ENCODE peak calls at places on chromosomes 3 and 15, in nine cellular contexts. J is heart left ventricle, W is astrocyte, H is tibial nerve, E is aorta, B is HFF-Myc, Z is fibroblast of lung, F is neuronal stem cell, X is cardiac muscle cell. Y is an unnamed sample.
A peak's percentile ranks its signal among the peaks of the same experiment; 100 is the strongest.

GRCh38 chr3:29757054-29757777 is 476.3 kb downstream of the RBMS3 start:
- DNase-seq in X (peak; percentile 54), J (no peak), H (no peak), F (no peak), B (no peak), Z (no peak), W (peak; percentile 74), E (no peak), Y (peak; percentile 11)

GRCh38 chr15:25863067-25863967 is at the start of gene ATP10A:
- DNase-seq in E (peak; percentile 88), H (no peak), Z (peak; percentile 73), J (peak; percentile 40), X (peak; percentile 57), B (no peak), W (peak; percentile 61), F (peak; percentile 24), Y (no peak)

GRCh38 chr3:141816958-141817357 is 53.8 kb downstream of the GRK7 start:
- DNase-seq in Z (peak; percentile 40), E (no peak), X (no peak), W (no peak), J (no peak), B (no peak), F (no peak), H (no peak), Y (no peak)

GRCh38 chr3:171264758-171265157 is 195.4 kb downstream of the TNIK start:
- DNase-seq in X (no peak), F (no peak), H (no peak), Z (no peak), J (no peak), E (no peak), W (no peak), B (no peak), Y (no peak)

GRCh38 chr3:16474920-16475319 is 38.6 kb downstream of the RFTN1 start:
- DNase-seq in H (no peak), E (no peak), J (no peak), B (no peak), W (peak; percentile 40), F (no peak), X (peak; percentile 26), Z (peak; percentile 92), Y (no peak)

GRCh38 chr3:46935168-46935858 is 41.2 kb downstream of the CCDC12 start:
- DNase-seq in B (peak; percentile 85), X (peak; percentile 98), Z (peak; percentile 96), F (peak; percentile 67), E (peak; percentile 93), H (peak; percentile 50), W (peak; percentile 95), J (peak; percentile 94), Y (no peak)

GRCh38 chr15:53978248-53978906 is at the start of gene UNC13C:
- DNase-seq in E (peak; percentile 85), Z (peak; percentile 22), B (no peak), X (no peak), F (peak; percentile 47), J (peak; percentile 25), H (no peak), W (no peak), Y (no peak)

GRCh38 chr3:112303811-112304325 is 9.9 kb upstream of the SLC9C1 start:
- DNase-seq in B (no peak), F (no peak), E (no peak), X (peak; percentile 60), J (peak; percentile 24), Z (peak; percentile 54), W (peak; percentile 29), H (no peak), Y (no peak)

GRCh38 chr15:25171111-25171811 is 216.5 kb downstream of the SNRPN start:
- DNase-seq in J (no peak), E (peak; percentile 58), B (no peak), Z (no peak), H (no peak), X (no peak), F (no peak), W (no peak), Y (no peak)

GRCh38 chr3:197456271-197457091 is 99.3 kb downstream of the BDH1 start:
- DNase-seq in F (peak; percentile 53), Z (peak; percentile 82), B (peak; percentile 61), E (peak; percentile 94), J (peak; percentile 92), W (peak; percentile 88), H (peak; percentile 77), X (peak; percentile 96), Y (no peak)

GRCh38 chr3:169772530-169772950 is 656 bp upstream of the MYNN start:
- DNase-seq in F (peak; percentile 75), B (peak; percentile 55), E (peak; percentile 87), X (peak; percentile 82), W (peak; percentile 65), Z (peak; percentile 87), J (peak; percentile 81), H (peak; percentile 63), Y (peak; percentile 50)

GRCh38 chr15:87741350-87741749 is 515.2 kb downstream of the NTRK3 start:
- DNase-seq in E (no peak), B (no peak), Z (no peak), W (no peak), H (no peak), X (no peak), J (no peak), F (no peak), Y (no peak)

GRCh38 chr3:153284282-153284938 is 122.4 kb downstream of the RAP2B start:
- DNase-seq in B (peak; percentile 65), Z (peak; percentile 94), J (peak; percentile 72), X (peak; percentile 92), F (no peak), H (peak; percentile 79), E (no peak), W (peak; percentile 90), Y (peak; percentile 3)

GRCh38 chr15:86877171-86877631 is 797.5 kb downstream of the AGBL1 start:
- DNase-seq in E (no peak), H (no peak), B (no peak), Z (no peak), J (no peak), W (peak; percentile 53), X (no peak), F (no peak), Y (peak; percentile 75)

GRCh38 chr3:50816896-50817295 is 142.2 kb downstream of the DOCK3 start:
- DNase-seq in E (no peak), Z (no peak), X (no peak), B (no peak), H (no peak), W (no peak), F (no peak), J (no peak), Y (no peak)

GRCh38 chr3:107956991-107957467 is 133.8 kb downstream of the CD47 start:
- DNase-seq in E (peak; percentile 85), Z (peak; percentile 90), F (no peak), H (peak; percentile 82), B (peak; percentile 87), W (peak; percentile 18), X (peak; percentile 96), J (peak; percentile 86), Y (no peak)

GRCh38 chr3:83649692-83650091 is 1309.1 kb upstream of the CADM2 start:
- DNase-seq in X (no peak), B (no peak), F (no peak), J (no peak), Z (no peak), H (no peak), W (no peak), E (peak; percentile 37), Y (no peak)

GRCh38 chr3:163547045-163547692 is 1531.1 kb downstream of the SI start:
- DNase-seq in B (no peak), X (no peak), H (no peak), W (no peak), E (no peak), F (no peak), Z (no peak), J (no peak), Y (no peak)

GRCh38 chr3:163543558-163544189 is 1534.6 kb downstream of the SI start:
- DNase-seq in W (no peak), J (no peak), X (no peak), Z (no peak), E (no peak), F (no peak), B (no peak), H (no peak), Y (no peak)

GRCh38 chr3:163552659-163552966 is 1525.7 kb downstream of the SI start:
- DNase-seq in J (no peak), E (no peak), B (no peak), H (no peak), F (no peak), W (no peak), Z (no peak), X (no peak), Y (no peak)

DNA sequence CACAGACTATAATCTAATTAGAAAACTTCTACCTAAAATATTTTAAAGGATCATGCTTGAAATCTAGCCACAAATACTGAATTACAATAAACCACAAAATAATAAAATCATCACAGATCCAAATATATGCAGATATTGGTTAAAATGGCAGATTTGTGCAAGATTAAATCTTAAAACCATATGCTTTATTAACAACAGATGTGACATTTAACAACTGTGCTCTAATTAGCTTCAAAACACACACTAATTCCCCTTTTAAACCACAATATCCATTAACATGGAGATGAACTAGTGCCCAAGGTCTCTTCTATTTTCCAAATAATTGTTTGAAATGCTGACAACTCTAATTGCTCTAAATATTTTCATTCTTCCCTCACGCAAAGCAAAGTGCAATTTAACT is 1530.3 kb downstream of the SI start:
- DNase-seq in Z (no peak), W (no peak), E (no peak), H (no peak), B (no peak), X (no peak), J (no peak), F (no peak), Y (no peak)
- H3K4me3 ChIP-seq in Z (no peak overlapping the region), W (no peak overlapping the region), E (no peak overlapping the region), H (no peak overlapping the region), B (no peak overlapping the region), X (no peak overlapping the region), J (no peak overlapping the region), F (no peak overlapping the region), Y (no peak overlapping the region)

GRCh38 chr15:57220220-57220619 is 156.1 kb upstream of the CGNL1 start:
- DNase-seq in H (no peak), B (peak; percentile 75), W (peak; percentile 71), F (no peak), Z (peak; percentile 85), E (no peak), X (peak; percentile 68), J (no peak), Y (no peak)
- H3K4me3 ChIP-seq in H (no peak overlapping the region), B (peak overlapping the region; percentile 56), W (peak overlapping the region; percentile 65), F (peak overlapping the region; percentile 94), Z (peak overlapping the region; percentile 68), E (no peak overlapping the region), X (no peak overlapping the region), J (peak overlapping the region; percentile 31), Y (no peak overlapping the region)

GRCh38 chr3:3847994-3848970 is 49.1 kb downstream of the LRRN1 start:
- DNase-seq in J (no peak), E (no peak), H (no peak), Z (no peak), W (no peak), B (no peak), X (no peak), F (no peak), Y (no peak)

GRCh38 chr3:3851621-3852323 is 52.5 kb downstream of the LRRN1 start:
- DNase-seq in Z (no peak), H (no peak), X (no peak), B (no peak), F (no peak), W (no peak), E (no peak), J (no peak), Y (no peak)

GRCh38 chr3:3853584-3853983 is 54.4 kb downstream of the LRRN1 start:
- DNase-seq in X (no peak), B (no peak), J (no peak), E (no peak), H (no peak), W (no peak), Z (no peak), F (no peak), Y (no peak)
- H3K4me3 ChIP-seq in X (no peak overlapping the region), B (no peak overlapping the region), J (no peak overlapping the region), E (no peak overlapping the region), H (no peak overlapping the region), W (no peak overlapping the region), Z (no peak overlapping the region), F (no peak overlapping the region), Y (no peak overlapping the region)

GRCh38 chr3:129936757-129937156 is 37.8 kb upstream of the TRH start:
- DNase-seq in Z (peak; percentile 50), X (peak; percentile 70), E (no peak), W (peak; percentile 90), B (peak; percentile 19), F (peak; percentile 60), J (no peak), H (peak; percentile 38), Y (no peak)
- H3K4me3 ChIP-seq in Z (peak overlapping the region; percentile 20), X (no peak overlapping the region), E (peak overlapping the region; percentile 23), W (peak overlapping the region; percentile 60), B (no peak overlapping the region), F (no peak overlapping the region), J (peak overlapping the region; percentile 48), H (peak overlapping the region; percentile 48), Y (no peak overlapping the region)

Y was measured in LNCaP clone FGC.